ENCODE peak calls at places on chromosome 2, in five cellular contexts. F is PC-3, R is neural progenitor cell, Z is MM.1S, M is HCT116. C is an unnamed sample.

GRCh38 chr2:190904644-190905043 is 24.0 kb downstream of the GLS start:
- DNase-seq in M (no peak), F (no peak), R (no peak), Z (no peak), C (no peak)

GRCh38 chr2:69208023-69208595 is 178.9 kb downstream of the GFPT1 start:
- DNase-seq in Z (no peak), M (no peak), F (peak), R (no peak), C (peak)

GRCh38 chr2:48694143-48694542 is 61.4 kb downstream of the LHCGR start:
- DNase-seq in F (no peak), M (no peak), R (peak), Z (no peak), C (peak)

GRCh38 chr2:215635788-215636139 is 199.9 kb upstream of the FN1 start:
- DNase-seq in Z (no peak), R (no peak), M (no peak), F (peak), C (peak)

GRCh38 chr2:20621366-20622295 is 29.3 kb downstream of the HS1BP3 start:
- DNase-seq in F (no peak), M (no peak), Z (no peak), R (no peak), C (no peak)

GRCh38 chr2:42249887-42250286 is 80.7 kb downstream of the EML4 start:
- DNase-seq in R (no peak), F (no peak), Z (no peak), M (no peak), C (no peak)

GRCh38 chr2:161369311-161369710 is 46.8 kb upstream of the TBR1 start:
- DNase-seq in M (no peak), F (no peak), R (no peak), Z (no peak), C (no peak)

GRCh38 chr2:58974426-58974825 is 733.3 kb upstream of the FANCL start:
- DNase-seq in M (no peak), F (no peak), R (no peak), Z (no peak), C (no peak)

GRCh38 chr2:44965684-44966083 is 24.2 kb downstream of the SIX3 start:
- DNase-seq in M (no peak), Z (no peak), F (no peak), R (no peak), C (peak)

GRCh38 chr2:31331156-31331555 is 83.4 kb downstream of the XDH start:
- DNase-seq in R (no peak), Z (no peak), M (no peak), F (no peak), C (no peak)

GRCh38 chr2:74225698-74226459 is 27.5 kb downstream of the MTHFD2 start:
- DNase-seq in M (no peak), F (no peak), Z (no peak), R (no peak), C (no peak)

GRCh38 chr2:133362061-133362476 is 206.2 kb downstream of the NCKAP5 start:
- DNase-seq in R (no peak), Z (no peak), F (peak), M (no peak), C (peak)

GRCh38 chr2:17272170-17272569 is 246.1 kb downstream of the RAD51AP2 start:
- DNase-seq in F (no peak), Z (no peak), R (no peak), M (no peak), C (no peak)

GRCh38 chr2:201795608-201796477 is 10.5 kb upstream of the CDK15 start:
- DNase-seq in Z (peak), M (peak), F (peak), R (peak), C (peak)

GRCh38 chr2:110104025-110104771 is 11.4 kb downstream of the MALL start:
- DNase-seq in M (no peak), F (peak), R (no peak), Z (no peak), C (no peak)

GRCh38 chr2:226977775-226978190 is 141.9 kb downstream of the RHBDD1 start:
- DNase-seq in M (no peak), R (no peak), F (peak), Z (no peak), C (peak)

GRCh38 chr2:207122914-207123744 is 42.6 kb downstream of the KLF7 start:
- DNase-seq in R (no peak), Z (no peak), M (peak), F (no peak), C (no peak)

GRCh38 chr2:86068098-86069047 is 37.3 kb downstream of the POLR1A start:
- DNase-seq in F (no peak), R (no peak), M (no peak), Z (peak), C (peak)

GRCh38 chr2:141341444-141341843 is 789.4 kb downstream of the LRP1B start:
- DNase-seq in Z (no peak), F (peak), R (no peak), M (no peak), C (peak)

GRCh38 chr2:27916293-27917015 is 25.9 kb downstream of the BABAM2 start:
- DNase-seq in F (peak), M (no peak), Z (no peak), R (no peak), C (no peak)

GRCh38 chr2:232592687-232593407 is 40.6 kb upstream of the EFHD1 start:
- DNase-seq in Z (peak), M (peak), F (peak), R (no peak), C (peak)

GRCh38 chr2:218645126-218645525 is 14.3 kb downstream of the ZNF142 start:
- DNase-seq in M (no peak), F (peak), Z (no peak), R (no peak), C (peak)

GRCh38 chr2:22513563-22513962 is 871.4 kb upstream of the KLHL29 start:
- DNase-seq in M (no peak), Z (no peak), F (no peak), R (no peak), C (no peak)

GRCh38 chr2:174333502-174334277 is 1.1 kb upstream of the SP9 start:
- DNase-seq in F (no peak), M (no peak), Z (no peak), R (peak), C (no peak)

DNA sequence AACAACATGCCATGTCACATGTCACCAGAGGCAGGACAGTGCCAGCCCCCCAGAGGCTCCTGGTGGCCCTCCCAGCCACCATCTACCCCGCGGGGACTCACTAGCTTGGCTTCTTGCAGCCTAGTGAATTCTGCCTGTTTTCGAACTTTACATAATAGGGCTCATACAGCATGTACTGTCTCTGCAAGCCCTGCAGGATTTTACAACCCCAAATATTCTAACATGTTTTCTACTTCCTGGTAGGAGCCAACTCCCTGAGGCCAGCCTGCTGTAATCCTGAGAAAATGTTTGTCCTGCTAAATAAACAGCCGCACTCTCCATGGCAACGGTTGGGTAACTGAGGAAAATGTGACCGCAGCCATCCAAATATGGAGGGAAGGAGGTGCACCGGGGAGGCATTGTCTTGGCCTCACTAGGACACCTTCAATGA is 2.7 kb downstream of the PER2 start:
- DNase-seq in R (peak), M (no peak), F (peak), Z (no peak), C (peak)
- H3K9ac ChIP-seq in R (no peak), M (no peak), F (peak), Z (no peak), C (peak)

GRCh38 chr2:172233947-172234715 is 131.4 kb upstream of the DLX2 start:
- DNase-seq in Z (no peak), F (no peak), M (no peak), R (no peak), C (no peak)

GRCh38 chr2:172232638-172233253 is 130.0 kb upstream of the DLX2 start:
- DNase-seq in M (no peak), F (no peak), Z (no peak), R (no peak), C (no peak)

GRCh38 chr2:172231508-172231907 is 128.8 kb upstream of the DLX2 start:
- DNase-seq in M (no peak), Z (no peak), R (no peak), F (no peak), C (no peak)

GRCh38 chr2:172230783-172231446 is 128.2 kb upstream of the DLX2 start:
- DNase-seq in M (no peak), R (no peak), F (no peak), Z (no peak), C (no peak)

DNA sequence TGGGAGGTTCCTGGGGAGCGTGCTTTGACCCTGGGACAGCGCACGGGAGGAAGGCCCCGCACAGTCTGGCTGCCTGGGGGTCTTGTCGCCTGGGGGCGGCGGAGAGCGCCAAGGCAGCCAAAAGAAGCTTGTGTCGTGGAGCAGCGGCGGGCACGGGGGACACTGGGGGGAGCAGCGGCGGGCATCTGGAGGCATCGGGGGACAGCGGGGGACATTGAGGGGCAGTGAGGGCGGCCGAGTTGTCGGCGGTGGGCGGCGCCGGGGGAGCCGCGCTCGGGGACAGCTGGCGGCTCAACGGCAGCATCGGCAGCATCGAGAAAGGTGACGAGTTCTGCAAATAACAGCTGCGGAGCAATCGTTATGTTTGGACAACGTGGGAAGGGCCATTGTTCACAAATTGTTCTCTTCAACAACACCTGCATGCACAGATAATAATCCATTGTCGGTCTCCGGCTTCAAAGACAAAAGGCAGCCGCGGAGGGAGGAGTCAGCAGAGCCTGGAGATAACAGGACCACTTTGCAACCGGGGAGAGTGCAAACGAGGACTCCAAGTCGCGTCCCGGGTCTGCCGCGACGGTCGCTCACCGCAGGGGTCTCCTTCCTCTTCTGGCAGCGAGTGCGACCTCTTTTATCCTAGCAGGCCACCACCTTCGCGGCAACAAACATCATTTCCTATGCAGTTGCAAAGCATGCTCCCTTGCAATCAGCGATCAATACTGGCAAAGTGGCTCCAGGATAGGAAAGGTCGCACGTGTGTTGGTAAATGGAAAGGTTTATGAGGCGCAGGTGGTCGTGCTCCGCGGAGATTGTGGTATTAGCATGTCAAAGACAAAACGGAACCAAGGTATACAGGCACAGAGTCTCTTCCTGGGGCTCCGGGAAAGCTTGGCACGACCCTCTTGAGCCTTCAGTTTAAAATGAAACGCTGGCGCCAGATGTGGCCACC is 132.3 kb upstream of the DLX2 start:
- DNase-seq in F (no peak), Z (no peak), R (peak), M (no peak), C (peak)
- TF ChIP-seq EZH2 in F (no peak), Z (no peak), R (peak), M (no peak), C (peak)

GRCh38 chr2:200084036-200084435 is 128.7 kb downstream of the MAIP1 start:
- DNase-seq in R (no peak), M (no peak), F (no peak), Z (no peak), C (no peak)

GRCh38 chr2:200089756-200090109 is 134.4 kb downstream of the MAIP1 start:
- DNase-seq in Z (no peak), R (no peak), M (no peak), F (no peak), C (no peak)

GRCh38 chr2:200089040-200089755 is 133.8 kb downstream of the MAIP1 start:
- DNase-seq in R (peak), M (no peak), Z (no peak), F (no peak), C (peak)

GRCh38 chr2:200087451-200087850 is 132.1 kb downstream of the MAIP1 start:
- DNase-seq in Z (no peak), F (no peak), R (no peak), M (no peak), C (no peak)

GRCh38 chr2:200086911-200087310 is 131.5 kb downstream of the MAIP1 start:
- DNase-seq in M (no peak), R (no peak), Z (no peak), F (no peak), C (no peak)
- TF ChIP-seq EZH2phosphoT487 in M (no peak), R (no peak), Z (no peak), F (no peak), C (no peak)

GRCh38 chr2:235723811-235724465 is 230.1 kb downstream of the AGAP1 start:
- DNase-seq in R (no peak), M (no peak), F (no peak), Z (no peak), C (no peak)
- H3K9ac ChIP-seq in R (no peak), M (no peak), F (no peak), Z (no peak), C (no peak)

GRCh38 chr2:127664895-127665225 is 10.5 kb downstream of the LIMS2 start:
- DNase-seq in M (no peak), R (no peak), F (no peak), Z (no peak), C (no peak)

GRCh38 chr2:127665267-127665893 is 9.9 kb downstream of the LIMS2 start:
- DNase-seq in F (no peak), R (no peak), Z (no peak), M (no peak), C (no peak)

GRCh38 chr2:127662937-127663565 is 12.3 kb downstream of the LIMS2 start:
- DNase-seq in R (no peak), F (no peak), Z (no peak), M (no peak), C (peak)

GRCh38 chr2:127663566-127664064 is 11.7 kb downstream of the LIMS2 start:
- DNase-seq in R (no peak), M (no peak), F (no peak), Z (no peak), C (no peak)

GRCh38 chr2:127664065-127664894 is 11.1 kb downstream of the LIMS2 start:
- DNase-seq in M (no peak), Z (no peak), R (peak), F (no peak), C (peak)
- TF ChIP-seq EZH2 in M (no peak), Z (no peak), R (peak), F (no peak), C (no peak)

DNA sequence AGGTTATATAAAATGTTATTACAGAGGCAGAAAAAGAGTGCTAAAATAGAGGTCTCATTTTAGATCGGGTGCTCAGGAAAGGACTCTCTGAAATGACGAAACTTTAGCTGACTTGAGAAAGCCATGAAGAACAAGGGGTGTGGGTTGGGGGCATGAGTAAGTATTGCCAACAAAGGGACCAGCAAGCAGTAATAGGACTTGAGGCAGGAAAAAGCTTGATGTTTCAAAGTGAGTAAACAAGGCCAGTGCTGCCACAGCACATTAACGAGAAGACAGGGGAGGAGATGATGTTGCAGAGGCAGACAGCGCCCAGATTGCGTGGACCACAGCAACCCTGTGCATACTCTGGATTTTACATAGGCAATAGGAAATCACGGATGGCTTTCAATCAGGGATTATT is 318.8 kb downstream of the ZEB2 start:
- DNase-seq in R (no peak), M (no peak), F (no peak), Z (no peak), C (no peak)
- TF ChIP-seq EZH2phosphoT487 in R (no peak), M (no peak), F (no peak), Z (no peak), C (no peak)

GRCh38 chr2:30230479-30230854 is 867 bp upstream of the LBH start:
- DNase-seq in Z (no peak), R (peak), M (no peak), F (no peak), C (no peak)

GRCh38 chr2:30229596-30229995 is 1.7 kb upstream of the LBH start:
- DNase-seq in R (no peak), F (no peak), M (no peak), Z (no peak), C (no peak)

GRCh38 chr2:30232027-30232800 is 880 bp downstream of the LBH start:
- DNase-seq in R (peak), M (no peak), Z (no peak), F (no peak), C (peak)

GRCh38 chr2:30231726-30232026 is 342 bp downstream of the LBH start:
- DNase-seq in R (no peak), M (no peak), Z (no peak), F (no peak), C (no peak)

GRCh38 chr2:30230855-30231725 is at the start of gene LBH:
- DNase-seq in M (no peak), Z (peak), R (peak), F (no peak), C (peak)
- H3K9ac ChIP-seq in M (no peak), Z (peak), R (no peak), F (no peak), C (peak)

DNA sequence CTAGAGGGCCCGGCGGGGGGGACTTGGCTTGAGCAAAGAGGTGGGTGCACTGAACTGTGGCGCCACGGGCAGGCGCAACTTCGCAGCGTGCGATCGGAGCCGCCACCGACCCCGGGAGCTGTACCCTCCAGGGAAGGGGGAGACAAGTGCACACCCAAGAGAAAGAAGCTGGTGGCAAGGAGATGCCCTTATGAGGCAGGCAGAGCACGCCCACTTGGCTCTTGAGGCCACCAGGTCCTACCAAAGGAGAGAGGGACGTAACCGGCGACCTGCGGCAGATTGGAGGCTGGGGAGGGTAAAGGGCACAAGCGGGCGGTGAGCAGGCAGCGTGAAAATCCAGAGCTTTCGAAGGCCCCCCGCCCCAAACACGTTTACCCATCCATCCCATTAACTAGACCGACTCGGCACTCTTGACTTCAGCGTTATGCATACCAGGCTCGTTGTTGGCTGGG is 967 bp downstream of the DLX2 start:
- DNase-seq in Z (no peak), M (no peak), F (no peak), R (peak), C (peak)
- TF ChIP-seq EZH2 in Z (peak), M (no peak), F (no peak), R (peak), C (no peak)

C was measured in GM23248.